ENCODE peak calls at places on chromosomes 7 and 10, in four cellular contexts. S is heart right ventricle; G is CD8-positive, alpha-beta T cell; I is A549. Q is an unnamed sample. For H3K4me1 and H3K9me3, the result is how much of the 10 kb centered on the place peaks cover.

GRCh38 chr7:98697485-98698240 is 80.6 kb downstream of the NPTX2 start:
- DNase-seq in S (no peak), G (no peak), I (no peak), Q (no peak)

GRCh38 chr7:16755397-16755796 is 1.8 kb downstream of the TSPAN13 start:
- DNase-seq in S (no peak), G (no peak), I (no peak), Q (no peak)

GRCh38 chr10:60809157-60809556 is 30.9 kb downstream of the CDK1 start:
- DNase-seq in S (no peak), G (no peak), I (no peak), Q (no peak)

GRCh38 chr7:36535866-36536664 is 146.4 kb downstream of the ANLN start:
- DNase-seq in S (no peak), G (no peak), I (no peak), Q (no peak)

GRCh38 chr10:16950686-16951681 is 133.8 kb upstream of the RSU1 start:
- DNase-seq in S (no peak), G (peak), I (no peak), Q (no peak)

GRCh38 chr10:46301721-46302479 is 15.1 kb downstream of the ANTXRL start:
- DNase-seq in S (no peak), G (no peak), I (no peak), Q (no peak)

GRCh38 chr7:6256709-6257535 is 15.5 kb downstream of the CYTH3 start:
- DNase-seq in S (peak), G (no peak), I (no peak), Q (peak)

GRCh38 chr10:18665079-18665478 is 5.8 kb downstream of the ARL5B start:
- DNase-seq in S (no peak), G (no peak), I (no peak), Q (no peak)

GRCh38 chr10:74502963-74503608 is 323.3 kb upstream of the KAT6B start:
- DNase-seq in S (no peak), G (no peak), I (no peak), Q (no peak)

GRCh38 chr7:42372498-42372897 is 135.5 kb upstream of the GLI3 start:
- DNase-seq in S (no peak), G (no peak), I (no peak), Q (no peak)

GRCh38 chr10:71754562-71754961 is 18.8 kb downstream of the VSIR start:
- DNase-seq in S (no peak), G (no peak), I (no peak), Q (no peak)

GRCh38 chr10:71753091-71753959 is 20.0 kb downstream of the VSIR start:
- DNase-seq in S (no peak), G (no peak), I (no peak), Q (no peak)

GRCh38 chr10:71755179-71755879 is 18.0 kb downstream of the VSIR start:
- DNase-seq in S (no peak), G (no peak), I (no peak), Q (no peak)

GRCh38 chr10:71752391-71753090 is 20.8 kb downstream of the VSIR start:
- DNase-seq in S (no peak), G (no peak), I (no peak), Q (no peak)

GRCh38 chr10:71753960-71754505 is 19.3 kb downstream of the VSIR start:
- DNase-seq in S (no peak), G (no peak), I (no peak), Q (no peak)
- H3K4me1 ChIP-seq in S (half or more), G (half or more), I (under half), Q (half or more)

GRCh38 chr7:157224627-157225026 is 85.9 kb downstream of the UBE3C start:
- DNase-seq in S (no peak), G (no peak), I (no peak), Q (no peak)
- TF ChIP-seq CTCF in S (no peak), G (no peak), I (peak), Q (no peak)

GRCh38 chr7:66092654-66093053 is 17.0 kb downstream of the ASL start:
- DNase-seq in S (no peak), G (no peak), I (no peak), Q (no peak)
- H3K9me3 ChIP-seq in S (under half), G (under half), I (under half), Q (under half)

DNA sequence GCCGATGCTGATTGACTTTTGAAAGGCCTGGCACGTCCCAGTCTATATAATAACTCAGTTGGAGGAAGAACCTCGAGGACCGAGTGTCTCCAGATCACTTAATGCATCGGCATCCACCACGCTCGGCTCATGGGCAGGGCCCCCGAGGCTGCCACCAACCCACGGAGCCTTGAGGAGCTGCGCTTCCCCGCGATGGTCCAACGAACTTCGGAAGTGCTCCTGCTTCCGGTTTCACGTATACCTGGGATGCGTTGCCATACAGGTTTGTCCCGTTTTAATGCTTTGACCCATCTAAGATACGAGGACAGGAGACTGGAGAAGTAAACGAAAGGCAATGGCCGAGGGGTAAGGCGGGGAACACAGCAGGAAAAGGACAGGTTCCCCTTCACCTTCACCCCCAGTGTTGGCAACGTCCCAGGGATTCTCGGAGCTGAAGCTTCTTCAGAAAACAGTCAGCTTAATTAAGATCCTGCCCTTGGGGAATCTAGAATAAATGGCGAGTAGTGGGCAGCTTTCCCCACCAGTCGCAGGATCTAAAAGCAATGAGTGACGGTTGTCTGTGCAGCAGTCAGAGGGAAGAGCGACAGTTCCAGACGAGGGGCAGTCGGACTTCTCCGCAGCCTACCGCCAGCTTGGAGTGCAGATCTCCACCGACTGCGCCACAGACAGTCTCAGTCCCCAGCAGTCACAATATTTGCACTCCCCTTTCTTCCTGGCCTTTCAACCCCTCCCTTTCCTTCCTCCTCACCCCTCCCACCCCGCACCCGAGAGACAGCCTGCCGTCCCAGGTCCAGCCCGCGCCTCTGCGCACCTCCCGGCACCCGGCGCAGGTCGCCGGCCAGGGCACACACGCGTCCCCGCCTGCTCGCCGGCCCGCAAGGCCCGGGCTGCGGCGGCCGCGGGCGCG is 10.7 kb upstream of the SP8 start:
- DNase-seq in S (no peak), G (no peak), I (peak), Q (peak)
- H3K4me1 ChIP-seq in S (under half), G (under half), I (under half), Q (under half)

GRCh38 chr10:101287922-101288638 is 58.8 kb upstream of the LBX1 start:
- DNase-seq in S (no peak), G (no peak), I (peak), Q (no peak)
- TF ChIP-seq CTCF in S (peak), G (no peak), I (no peak), Q (peak)

GRCh38 chr10:796233-796632 is 106.8 kb upstream of the DIP2C start:
- DNase-seq in S (no peak), G (no peak), I (no peak), Q (no peak)
- H3K9me3 ChIP-seq in S (under half), G (under half), I (under half), Q (under half)

GRCh38 chr10:82938331-82938730 is 1063.3 kb downstream of the NRG3 start:
- DNase-seq in S (no peak), G (no peak), I (no peak), Q (no peak)
- H3K4me1 ChIP-seq in S (under half), G (under half), I (under half), Q (under half)

Q was measured in psoas muscle.